ENCODE peak calls at places on chromosomes 12 and 14, in six cellular contexts. Z is hepatocyte; Y is gastrocnemius medialis; N is GM23248; I is Karpas-422; C is CD4-positive, CD25-positive, alpha-beta regulatory T cell. W is an unnamed sample.

GRCh38 chr14:88386395-88386794 is 938 bp downstream of the SPATA7 start:
- DNase-seq in Y (no peak), C (no peak), I (peak; percentile 61), Z (no peak), N (peak; percentile 36), W (no peak)

GRCh38 chr12:1093166-1093751 is 102.2 kb downstream of the ERC1 start:
- DNase-seq in I (peak; percentile 85), Z (peak; percentile 71), N (peak; percentile 67), Y (no peak), C (peak; percentile 56), W (peak; percentile 2)

GRCh38 chr12:388012-388411 is 1.1 kb downstream of the KDM5A start:
- DNase-seq in C (no peak), Y (no peak), I (no peak), Z (no peak), N (no peak), W (no peak)

GRCh38 chr12:6426882-6427671 is 17.7 kb upstream of the CD27 start:
- DNase-seq in I (peak; percentile 95), Y (no peak), Z (no peak), C (peak; percentile 80), N (no peak), W (peak; percentile 56)

GRCh38 chr14:68779761-68780323 is 13.0 kb downstream of the ZFP36L1 start:
- DNase-seq in Z (peak; percentile 87), Y (peak; percentile 71), C (peak; percentile 77), I (no peak), N (peak; percentile 97), W (no peak)

GRCh38 chr12:82635263-82635662 is 51.4 kb upstream of the TMTC2 start:
- DNase-seq in Z (no peak), N (no peak), C (no peak), I (no peak), Y (no peak), W (no peak)

GRCh38 chr14:93984987-93985410 is 8.6 kb upstream of the ASB2 start:
- DNase-seq in N (peak; percentile 85), I (peak; percentile 69), C (no peak), Z (peak; percentile 74), Y (peak; percentile 87), W (no peak)

GRCh38 chr14:79465651-79466050 is 745.7 kb downstream of the DIO2 start:
- DNase-seq in I (no peak), Y (no peak), Z (no peak), C (no peak), N (no peak), W (no peak)

GRCh38 chr14:69298131-69299071 is 38.4 kb downstream of the GALNT16 start:
- DNase-seq in Z (no peak), I (no peak), C (no peak), N (no peak), Y (no peak), W (no peak)

GRCh38 chr12:32273063-32273521 is 126.3 kb upstream of the FGD4 start:
- DNase-seq in Y (no peak), N (peak; percentile 10), Z (no peak), I (peak; percentile 74), C (peak; percentile 12), W (no peak)

GRCh38 chr12:113062502-113063395 is 6.2 kb downstream of the DTX1 start:
- DNase-seq in Y (no peak), I (peak; percentile 96), N (no peak), C (no peak), Z (no peak), W (no peak)

GRCh38 chr14:104098272-104099095 is 13.0 kb downstream of the ASPG start:
- DNase-seq in N (no peak), C (no peak), Z (no peak), I (no peak), Y (no peak), W (no peak)

GRCh38 chr14:82362452-82362851 is 828.8 kb upstream of the SEL1L start:
- DNase-seq in N (no peak), I (no peak), Z (no peak), Y (no peak), C (no peak), W (no peak)

GRCh38 chr12:125038976-125039625 is 26.1 kb upstream of the AACS start:
- DNase-seq in N (no peak), Y (no peak), Z (no peak), C (no peak), I (peak; percentile 50), W (no peak)

GRCh38 chr12:55728185-55728931 is 451 bp downstream of the CD63 start:
- DNase-seq in C (no peak), N (peak; percentile 74), I (peak; percentile 62), Y (peak; percentile 68), Z (peak; percentile 87), W (no peak)

GRCh38 chr12:131045705-131046460 is 92.2 kb downstream of the ADGRD1 start:
- DNase-seq in C (no peak), Y (no peak), N (no peak), I (no peak), Z (no peak), W (no peak)

GRCh38 chr12:95277139-95277538 is 59.5 kb downstream of the VEZT start:
- DNase-seq in C (no peak), N (peak; percentile 82), I (no peak), Z (no peak), Y (no peak), W (no peak)

GRCh38 chr12:103085541-103085940 is 128.1 kb downstream of the ASCL1 start:
- DNase-seq in Y (no peak), Z (no peak), C (no peak), I (no peak), N (no peak), W (no peak)

GRCh38 chr12:51391047-51391837 is at the start of gene GALNT6:
- DNase-seq in C (peak; percentile 56), I (peak; percentile 89), N (no peak), Z (peak; percentile 82), Y (no peak), W (peak; percentile 71)

GRCh38 chr14:45715946-45716345 is 462.9 kb upstream of the MIS18BP1 start:
- DNase-seq in C (no peak), Y (no peak), Z (no peak), N (peak; percentile 1), I (no peak), W (no peak)

GRCh38 chr12:129067482-129067881 is 214.2 kb downstream of the GLT1D1 start:
- DNase-seq in Y (no peak), N (no peak), I (no peak), C (no peak), Z (peak; percentile 41), W (no peak)

GRCh38 chr12:70052931-70053497 is 190.2 kb upstream of the CNOT2 start:
- DNase-seq in Y (peak; percentile 33), C (no peak), Z (peak; percentile 72), N (peak; percentile 80), I (no peak), W (no peak)

GRCh38 chr12:101172316-101172715 is 37.7 kb downstream of the SLC5A8 start:
- DNase-seq in Y (no peak), I (no peak), N (peak; percentile 66), C (no peak), Z (peak; percentile 9), W (no peak)

GRCh38 chr14:26128931-26129674 is 468.7 kb downstream of the NOVA1 start:
- DNase-seq in I (no peak), C (no peak), Z (no peak), Y (no peak), N (peak; percentile 1), W (no peak)

GRCh38 chr14:52703225-52703624 is 3.8 kb upstream of the PSMC6 start:
- DNase-seq in C (no peak), N (peak; percentile 99), Y (no peak), Z (peak; percentile 60), I (no peak), W (no peak)

GRCh38 chr12:110565919-110566871 is 16.9 kb downstream of the PPTC7 start:
- DNase-seq in Z (no peak), I (no peak), Y (no peak), C (no peak), N (no peak), W (no peak)
- H3K4me1 ChIP-seq in Z (peaks cover 16% of the 10 kb centered on the region), I (peaks cover 79% of the 10 kb centered on the region), Y (peaks cover 76% of the 10 kb centered on the region), C (peaks cover 37% of the 10 kb centered on the region), N (peaks cover 40% of the 10 kb centered on the region), W (peaks cover 51% of the 10 kb centered on the region)

GRCh38 chr14:90383731-90384542 is 12.9 kb upstream of the CALM1 start:
- DNase-seq in Y (peak; percentile 51), C (peak; percentile 78), I (peak; percentile 62), Z (peak; percentile 79), N (peak; percentile 74), W (peak; percentile 75)
- H3K4me1 ChIP-seq in Y (peaks cover 35% of the 10 kb centered on the region), C (peaks cover 31% of the 10 kb centered on the region), I (peaks cover 30% of the 10 kb centered on the region), Z (peaks cover 24% of the 10 kb centered on the region), N (peaks cover 28% of the 10 kb centered on the region), W (peaks cover 37% of the 10 kb centered on the region)

DNA sequence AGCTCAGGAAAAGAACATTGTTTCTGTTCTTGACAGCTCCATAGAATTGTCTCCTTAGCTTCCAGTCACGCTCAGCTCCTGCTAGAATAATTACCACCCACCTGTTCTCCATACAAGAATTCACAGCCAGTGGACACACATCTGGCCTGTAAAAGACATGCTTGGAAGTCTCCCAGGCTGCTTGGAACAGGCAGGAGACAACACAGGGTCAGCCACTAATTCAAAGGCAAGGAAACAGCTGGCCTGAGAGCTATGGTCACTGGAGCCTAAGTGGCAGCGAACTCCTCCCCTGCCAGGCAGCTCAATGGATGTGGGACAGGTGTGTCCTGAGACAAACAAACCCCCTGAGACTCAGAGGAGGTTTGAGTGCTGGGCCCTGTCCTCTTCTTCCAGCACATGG is 22.9 kb upstream of the LTBP2 start:
- DNase-seq in Y (no peak), Z (no peak), C (no peak), I (no peak), N (no peak), W (no peak)
- H3K4me1 ChIP-seq in Y (no peaks in the 10 kb centered on the region), Z (peaks cover 13% of the 10 kb centered on the region), C (no peaks in the 10 kb centered on the region), I (no peaks in the 10 kb centered on the region), N (peaks cover 22% of the 10 kb centered on the region), W (no peaks in the 10 kb centered on the region)

DNA sequence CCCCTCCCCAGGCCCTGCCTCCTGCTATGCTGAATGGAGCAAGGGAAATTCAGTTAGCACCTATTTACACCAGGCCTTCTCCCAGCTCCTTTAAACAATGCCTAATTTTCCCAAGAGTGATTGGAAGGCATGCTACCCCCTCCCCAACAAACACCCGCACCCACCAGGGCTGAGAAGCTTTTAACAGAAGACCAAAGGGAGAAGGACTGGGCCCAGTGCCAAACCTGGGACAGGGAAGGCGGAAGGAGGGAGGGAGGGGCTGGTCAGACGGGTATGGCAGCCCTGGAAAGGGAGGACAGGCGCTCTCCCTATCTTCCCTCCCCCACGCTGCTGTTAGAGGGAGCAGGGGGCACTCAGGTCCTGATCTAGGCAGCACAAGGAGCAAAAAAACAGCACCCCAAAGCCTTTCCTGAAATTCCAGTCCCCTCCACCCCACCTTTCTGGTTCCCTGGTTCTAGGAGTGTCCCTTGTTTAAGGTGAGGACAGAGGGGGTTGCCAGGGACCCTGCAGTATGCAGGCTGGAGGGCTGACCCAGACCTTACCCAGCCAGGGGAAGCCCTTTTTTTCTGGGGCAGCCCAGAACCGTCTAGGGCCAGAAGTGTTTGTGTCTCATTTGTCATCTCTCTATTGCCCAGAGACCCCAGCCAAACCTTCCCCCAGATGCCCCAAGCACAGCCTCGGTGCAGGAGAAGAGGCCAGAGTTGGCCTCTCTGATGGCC is 2.4 kb upstream of the KRT8 start:
- DNase-seq in Z (peak; percentile 84), N (no peak), I (no peak), Y (no peak), C (no peak), W (no peak)
- H3K4me1 ChIP-seq in Z (peaks cover 47% of the 10 kb centered on the region), N (peaks cover 19% of the 10 kb centered on the region), I (no peaks in the 10 kb centered on the region), Y (no peaks in the 10 kb centered on the region), C (peaks cover 8% of the 10 kb centered on the region), W (peaks cover 7% of the 10 kb centered on the region)

W was measured in CD8-positive, alpha-beta memory T cell.